ENCODE peak calls at places on chromosomes 16 and 17, in six cellular contexts. I, C, N, E, S and T are unnamed samples.

GRCh38 chr17:41417576-41418015 is 6.8 kb downstream of the KRT37 start:
- DNase-seq in N (peak), C (peak), S (no peak), I (peak), E (peak), T (no peak)

GRCh38 chr17:63439682-63440081 is 6.4 kb downstream of the CYB561 start:
- DNase-seq in I (no peak), S (peak), C (no peak), E (no peak), N (no peak), T (peak)

GRCh38 chr17:76449126-76449525 is 3.8 kb downstream of the UBE2O start:
- DNase-seq in S (no peak), I (no peak), E (no peak), C (no peak), N (no peak), T (no peak)

GRCh38 chr17:30824002-30824355 is 513 bp downstream of the CRLF3 start:
- DNase-seq in N (peak), E (no peak), C (peak), S (no peak), I (no peak), T (peak)

GRCh38 chr17:78879679-78880186 is 23.3 kb downstream of the CEP295NL start:
- DNase-seq in C (no peak), N (no peak), E (no peak), S (peak), I (no peak), T (peak)

GRCh38 chr17:78170692-78171590 is 2.6 kb downstream of the SYNGR2 start:
- DNase-seq in I (no peak), N (no peak), E (no peak), S (no peak), C (no peak), T (no peak)

GRCh38 chr16:85252461-85252860 is 140.2 kb upstream of the CIBAR2 start:
- DNase-seq in N (no peak), S (no peak), C (no peak), I (no peak), E (no peak), T (no peak)

GRCh38 chr17:65707780-65708179 is 146.3 kb upstream of the AXIN2 start:
- DNase-seq in N (no peak), I (no peak), S (no peak), C (no peak), E (no peak), T (no peak)